ENCODE peak calls at places on chromosomes 11 and 22, in six cellular contexts. S is A549, M is PC-9, T is body of pancreas, I is brain microvascular endothelial cell, C is heart right ventricle. J is an unnamed sample.

GRCh38 chr22:30457964-30458363 is 13.9 kb downstream of the SEC14L3 start:
- DNase-seq in S (no peak), M (no peak), T (no peak), I (peak), C (no peak), J (no peak)

GRCh38 chr11:80727315-80727714 is 1286.5 kb upstream of the TENM4 start:
- DNase-seq in S (no peak), M (no peak), T (no peak), I (peak), C (no peak), J (no peak)

GRCh38 chr11:772429-773390 is 4.6 kb downstream of the GATD1 start:
- DNase-seq in S (no peak), M (no peak), T (peak), I (no peak), C (no peak), J (no peak)

GRCh38 chr22:48806227-48806781 is 1021.4 kb downstream of the BRD1 start:
- DNase-seq in S (no peak), M (no peak), T (no peak), I (no peak), C (no peak), J (no peak)

GRCh38 chr22:21927174-21927823 is 25.3 kb downstream of the PPM1F start:
- DNase-seq in S (no peak), M (no peak), T (no peak), I (no peak), C (no peak), J (no peak)

GRCh38 chr11:8748317-8748716 is 65.7 kb downstream of the RPL27A start:
- DNase-seq in S (no peak), M (no peak), T (no peak), I (no peak), C (no peak), J (no peak)

GRCh38 chr11:111514216-111515031 is at the start of gene HOATZ:
- DNase-seq in S (no peak), M (no peak), T (no peak), I (no peak), C (no peak), J (no peak)

GRCh38 chr11:47253660-47254059 is 4.1 kb upstream of the NR1H3 start:
- DNase-seq in S (no peak), M (no peak), T (no peak), I (no peak), C (no peak), J (no peak)

GRCh38 chr11:27468209-27468608 is 4.4 kb downstream of the LGR4 start:
- DNase-seq in S (no peak), M (no peak), T (no peak), I (no peak), C (no peak), J (peak)

GRCh38 chr11:105706025-105706530 is 96.2 kb downstream of the GRIA4 start:
- DNase-seq in S (no peak), M (no peak), T (no peak), I (no peak), C (no peak), J (no peak)

GRCh38 chr22:25569983-25570382 is 5.5 kb downstream of the GRK3 start:
- DNase-seq in S (no peak), M (no peak), T (no peak), I (no peak), C (no peak), J (no peak)

GRCh38 chr11:127843483-127844396 is 743.6 kb downstream of the ETS1 start:
- DNase-seq in S (peak), M (peak), T (peak), I (peak), C (peak), J (peak)

GRCh38 chr22:30326704-30327362 is at the start of gene TBC1D10A:
- DNase-seq in S (peak), M (peak), T (peak), I (peak), C (peak), J (peak)

GRCh38 chr11:71458146-71459070 is 5.4 kb downstream of the NADSYN1 start:
- DNase-seq in S (no peak), M (no peak), T (no peak), I (no peak), C (no peak), J (peak)

GRCh38 chr11:27317751-27318150 is 45.3 kb downstream of the CCDC34 start:
- DNase-seq in S (peak), M (no peak), T (no peak), I (peak), C (no peak), J (no peak)

GRCh38 chr22:48581206-48581766 is 1246.4 kb downstream of the BRD1 start:
- DNase-seq in S (no peak), M (no peak), T (no peak), I (no peak), C (no peak), J (no peak)

GRCh38 chr11:1150095-1150494 is 7.7 kb upstream of the MUC5AC start:
- DNase-seq in S (no peak), M (no peak), T (no peak), I (no peak), C (peak), J (no peak)

GRCh38 chr11:65489061-65489705 is 9.7 kb upstream of the MALAT1 start:
- DNase-seq in S (no peak), M (peak), T (peak), I (peak), C (peak), J (no peak)

GRCh38 chr11:2976289-2977063 is 15.7 kb downstream of the NAP1L4 start:
- DNase-seq in S (no peak), M (no peak), T (no peak), I (no peak), C (no peak), J (no peak)

GRCh38 chr11:104534268-104534667 is 364.0 kb downstream of the CASP12 start:
- DNase-seq in S (peak), M (no peak), T (no peak), I (peak), C (no peak), J (no peak)

GRCh38 chr22:48362736-48363404 is 1464.8 kb downstream of the BRD1 start:
- DNase-seq in S (no peak), M (no peak), T (no peak), I (no peak), C (no peak), J (no peak)

GRCh38 chr11:35682230-35683195 is 19.9 kb downstream of the TRIM44 start:
- DNase-seq in S (no peak), M (no peak), T (no peak), I (no peak), C (no peak), J (no peak)

GRCh38 chr11:56848105-56848809 is 99.8 kb upstream of the OR9G4 start:
- DNase-seq in S (peak), M (no peak), T (no peak), I (no peak), C (no peak), J (no peak)

GRCh38 chr11:87212891-87213290 is 175.2 kb downstream of the TMEM135 start:
- DNase-seq in S (no peak), M (no peak), T (no peak), I (no peak), C (no peak), J (no peak)

GRCh38 chr11:66956689-66957290 is 1.4 kb downstream of the PC start:
- DNase-seq in S (no peak), M (peak), T (no peak), I (peak), C (no peak), J (peak)

GRCh38 chr22:22753526-22754267 is 109.3 kb downstream of the GGTLC2 start:
- DNase-seq in S (peak), M (peak), T (peak), I (peak), C (peak), J (no peak)

GRCh38 chr11:56883590-56883989 is 105.1 kb upstream of the OR5AK2 start:
- DNase-seq in S (no peak), M (no peak), T (no peak), I (no peak), C (no peak), J (no peak)

GRCh38 chr11:130211781-130212401 is 52.3 kb downstream of the ST14 start:
- DNase-seq in S (no peak), M (no peak), T (peak), I (no peak), C (no peak), J (no peak)

GRCh38 chr11:59106363-59107336 is at the start of gene FAM111B:
- DNase-seq in S (peak), M (peak), T (peak), I (peak), C (peak), J (peak)

GRCh38 chr11:15968461-15969130 is 387.8 kb downstream of the SOX6 start:
- DNase-seq in S (no peak), M (peak), T (no peak), I (no peak), C (peak), J (no peak)
- H3K27ac ChIP-seq in S (peak), M (peak), T (peak), I (peak), C (peak), J (peak)

GRCh38 chr11:124732230-124732629 is 7.5 kb upstream of the NRGN start:
- DNase-seq in S (no peak), M (no peak), T (no peak), I (no peak), C (no peak), J (no peak)
- H3K27ac ChIP-seq in S (no peak), M (no peak), T (no peak), I (no peak), C (no peak), J (no peak)

GRCh38 chr22:41285820-41286638 is at the start of gene RANGAP1:
- DNase-seq in S (peak), M (peak), T (peak), I (peak), C (peak), J (peak)

GRCh38 chr22:41290262-41291221 is 4.6 kb upstream of the RANGAP1 start:
- DNase-seq in S (no peak), M (peak), T (no peak), I (peak), C (no peak), J (no peak)

GRCh38 chr22:41286639-41287091 is 678 bp upstream of the RANGAP1 start:
- DNase-seq in S (no peak), M (no peak), T (no peak), I (peak), C (no peak), J (no peak)

GRCh38 chr22:41289681-41290080 is 3.7 kb upstream of the RANGAP1 start:
- DNase-seq in S (no peak), M (no peak), T (no peak), I (no peak), C (no peak), J (no peak)

DNA sequence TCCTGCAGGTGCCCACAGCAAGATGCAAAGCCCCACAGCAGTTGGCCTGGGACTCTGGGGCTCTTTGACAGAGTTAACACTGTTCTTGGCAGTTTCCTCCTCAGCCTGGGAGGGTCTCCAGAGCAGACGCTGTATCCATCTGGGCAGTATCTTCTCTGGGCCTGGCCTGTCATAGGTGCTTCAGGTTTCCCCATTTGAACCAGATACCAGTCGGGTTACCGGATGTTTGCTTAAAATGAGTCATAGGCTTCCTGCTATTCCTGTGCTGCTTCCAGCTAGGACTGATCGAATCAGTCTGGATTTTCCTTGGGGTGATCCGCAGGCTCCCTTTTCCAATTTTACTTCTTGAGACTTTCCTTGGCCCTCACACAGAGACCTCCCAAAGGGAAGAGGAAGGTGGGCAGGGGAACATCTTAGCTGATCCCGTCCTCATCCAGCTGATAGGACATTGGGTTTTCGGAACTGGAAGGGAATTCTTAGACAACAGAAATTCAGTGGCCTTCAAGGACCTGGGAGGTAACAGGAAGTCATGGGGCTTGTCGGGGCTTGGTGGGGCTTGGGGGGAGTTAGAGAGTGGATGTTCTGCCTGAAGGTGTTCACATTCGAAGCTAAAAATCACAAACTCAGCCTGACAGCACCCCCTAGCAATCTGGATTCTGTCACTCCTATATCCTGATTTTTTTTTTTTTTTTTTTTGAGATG is 2.4 kb upstream of the RANGAP1 start:
- DNase-seq in S (peak), M (peak), T (peak), I (peak), C (no peak), J (peak)
- H3K27ac ChIP-seq in S (peak), M (peak), T (peak), I (peak), C (peak), J (peak)

GRCh38 chr22:46042786-46043185 is 65.8 kb upstream of the WNT7B start:
- DNase-seq in S (no peak), M (no peak), T (no peak), I (no peak), C (no peak), J (no peak)

GRCh38 chr22:46044718-46045458 is 67.9 kb upstream of the WNT7B start:
- DNase-seq in S (no peak), M (peak), T (peak), I (no peak), C (peak), J (no peak)

GRCh38 chr22:46043816-46044717 is 67.1 kb upstream of the WNT7B start:
- DNase-seq in S (no peak), M (peak), T (peak), I (no peak), C (no peak), J (no peak)

GRCh38 chr22:46041642-46042041 is 64.7 kb upstream of the WNT7B start:
- DNase-seq in S (no peak), M (no peak), T (peak), I (no peak), C (no peak), J (no peak)

GRCh38 chr22:46043339-46043738 is 66.4 kb upstream of the WNT7B start:
- DNase-seq in S (no peak), M (no peak), T (no peak), I (no peak), C (no peak), J (no peak)
- H3K27ac ChIP-seq in S (no peak), M (no peak), T (peak), I (no peak), C (peak), J (peak)